ENCODE peak calls at places on chromosomes 13 and 19, in six cellular contexts. One of them, this sample, is unnamed.

GRCh38 chr19:13284929-13285928 is 135.0 kb downstream of the IER2 start:
- DNase-seq in heart left ventricle: no peak
- DNase-seq in mucosa of descending colon: no peak
- DNase-seq in GM12864: no peak
- DNase-seq in cardiac muscle cell: no peak
- DNase-seq in kidney epithelial cell: no peak
- DNase-seq in this sample: no peak

GRCh38 chr13:50914848-50915247 is 5.3 kb downstream of the RNASEH2B start:
- DNase-seq in heart left ventricle: no peak
- DNase-seq in cardiac muscle cell: peak
- DNase-seq in GM12864: no peak
- DNase-seq in mucosa of descending colon: no peak
- DNase-seq in kidney epithelial cell: no peak
- DNase-seq in this sample: no peak

GRCh38 chr13:46551410-46552301 is 1.3 kb upstream of the LRCH1 start:
- DNase-seq in cardiac muscle cell: peak
- DNase-seq in kidney epithelial cell: no peak
- DNase-seq in heart left ventricle: peak
- DNase-seq in mucosa of descending colon: peak
- DNase-seq in GM12864: no peak
- DNase-seq in this sample: no peak

GRCh38 chr13:110425444-110425780 is 118.3 kb downstream of the COL4A2 start:
- DNase-seq in heart left ventricle: no peak
- DNase-seq in GM12864: no peak
- DNase-seq in kidney epithelial cell: no peak
- DNase-seq in mucosa of descending colon: no peak
- DNase-seq in cardiac muscle cell: no peak
- DNase-seq in this sample: no peak

GRCh38 chr13:31032574-31033095 is 100.2 kb downstream of the TEX26 start:
- DNase-seq in mucosa of descending colon: no peak
- DNase-seq in heart left ventricle: no peak
- DNase-seq in GM12864: no peak
- DNase-seq in cardiac muscle cell: no peak
- DNase-seq in kidney epithelial cell: no peak
- DNase-seq in this sample: no peak

GRCh38 chr13:44396295-44396962 is 22.8 kb downstream of the SERP2 start:
- DNase-seq in cardiac muscle cell: no peak
- DNase-seq in heart left ventricle: no peak
- DNase-seq in mucosa of descending colon: no peak
- DNase-seq in GM12864: no peak
- DNase-seq in kidney epithelial cell: peak
- DNase-seq in this sample: no peak

GRCh38 chr19:57052102-57052501 is 67.7 kb upstream of the USP29 start:
- DNase-seq in cardiac muscle cell: no peak
- DNase-seq in heart left ventricle: no peak
- DNase-seq in mucosa of descending colon: no peak
- DNase-seq in kidney epithelial cell: no peak
- DNase-seq in GM12864: no peak
- DNase-seq in this sample: no peak

GRCh38 chr13:94701313-94702180 is 10.8 kb downstream of the SOX21 start:
- DNase-seq in kidney epithelial cell: no peak
- DNase-seq in mucosa of descending colon: no peak
- DNase-seq in GM12864: no peak
- DNase-seq in heart left ventricle: no peak
- DNase-seq in cardiac muscle cell: no peak
- DNase-seq in this sample: no peak

GRCh38 chr19:5851302-5851701 is at the start of gene FUT3:
- DNase-seq in heart left ventricle: no peak
- DNase-seq in mucosa of descending colon: peak
- DNase-seq in cardiac muscle cell: no peak
- DNase-seq in kidney epithelial cell: no peak
- DNase-seq in GM12864: no peak
- DNase-seq in this sample: no peak

GRCh38 chr19:16325671-16326400 is 1.2 kb downstream of the KLF2 start:
- DNase-seq in kidney epithelial cell: no peak
- DNase-seq in GM12864: no peak
- DNase-seq in heart left ventricle: peak
- DNase-seq in mucosa of descending colon: no peak
- DNase-seq in cardiac muscle cell: peak
- DNase-seq in this sample: no peak

GRCh38 chr13:31528176-31528575 is 211.2 kb upstream of the RXFP2 start:
- DNase-seq in kidney epithelial cell: no peak
- DNase-seq in GM12864: no peak
- DNase-seq in mucosa of descending colon: no peak
- DNase-seq in heart left ventricle: no peak
- DNase-seq in cardiac muscle cell: no peak
- DNase-seq in this sample: no peak

GRCh38 chr13:63190742-63191141 is 1775.1 kb upstream of the PCDH20 start:
- DNase-seq in GM12864: no peak
- DNase-seq in kidney epithelial cell: peak
- DNase-seq in cardiac muscle cell: peak
- DNase-seq in heart left ventricle: no peak
- DNase-seq in mucosa of descending colon: no peak
- DNase-seq in this sample: no peak

DNA sequence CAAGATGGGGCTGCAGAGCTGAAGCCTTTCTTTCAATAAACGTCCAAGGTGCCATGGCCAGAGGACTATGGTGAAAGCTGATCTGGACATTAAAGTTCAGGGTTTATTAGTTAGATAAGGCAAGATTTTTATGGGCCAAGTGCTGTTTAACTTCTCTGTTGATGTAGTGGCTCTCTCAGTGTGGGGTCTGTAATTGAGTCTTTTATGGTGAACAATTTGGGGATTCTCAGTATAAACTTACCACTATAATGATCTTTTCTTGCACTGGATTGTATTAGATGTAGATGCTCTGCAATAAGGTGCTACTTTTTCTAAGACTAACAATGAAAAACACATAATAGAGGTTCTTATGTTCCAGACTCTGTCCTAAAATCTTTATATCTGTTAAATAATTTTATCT is 190.1 kb upstream of the KLF12 start:
- DNase-seq in kidney epithelial cell: no peak
- DNase-seq in cardiac muscle cell: no peak
- DNase-seq in GM12864: no peak
- DNase-seq in heart left ventricle: no peak
- DNase-seq in mucosa of descending colon: no peak
- DNase-seq in this sample: no peak
- H3K4me3 ChIP-seq in kidney epithelial cell: no peak
- H3K4me3 ChIP-seq in cardiac muscle cell: no peak
- H3K4me3 ChIP-seq in GM12864: no peak
- H3K4me3 ChIP-seq in heart left ventricle: no peak
- H3K4me3 ChIP-seq in mucosa of descending colon: no peak
- H3K4me3 ChIP-seq in this sample: no peak

GRCh38 chr19:50252111-50252886 is 48.9 kb downstream of the MYH14 start:
- DNase-seq in mucosa of descending colon: peak
- DNase-seq in GM12864: no peak
- DNase-seq in cardiac muscle cell: peak
- DNase-seq in kidney epithelial cell: no peak
- DNase-seq in heart left ventricle: no peak
- DNase-seq in this sample: no peak

GRCh38 chr19:50252887-50253268 is 49.5 kb downstream of the MYH14 start:
- DNase-seq in GM12864: no peak
- DNase-seq in heart left ventricle: no peak
- DNase-seq in kidney epithelial cell: no peak
- DNase-seq in mucosa of descending colon: no peak
- DNase-seq in cardiac muscle cell: no peak
- DNase-seq in this sample: no peak

GRCh38 chr19:50258918-50259372 is 55.5 kb downstream of the MYH14 start:
- DNase-seq in heart left ventricle: no peak
- DNase-seq in kidney epithelial cell: no peak
- DNase-seq in cardiac muscle cell: peak
- DNase-seq in mucosa of descending colon: peak
- DNase-seq in GM12864: no peak
- DNase-seq in this sample: no peak

GRCh38 chr19:50257141-50257540 is 53.7 kb downstream of the MYH14 start:
- DNase-seq in mucosa of descending colon: no peak
- DNase-seq in GM12864: no peak
- DNase-seq in cardiac muscle cell: no peak
- DNase-seq in kidney epithelial cell: no peak
- DNase-seq in heart left ventricle: no peak
- DNase-seq in this sample: no peak

GRCh38 chr19:50255115-50255514 is 51.7 kb downstream of the MYH14 start:
- DNase-seq in GM12864: no peak
- DNase-seq in mucosa of descending colon: no peak
- DNase-seq in heart left ventricle: no peak
- DNase-seq in cardiac muscle cell: no peak
- DNase-seq in kidney epithelial cell: no peak
- DNase-seq in this sample: no peak
- TF ChIP-seq CTCF in GM12864: peak
- TF ChIP-seq CTCF in mucosa of descending colon: no peak
- TF ChIP-seq CTCF in heart left ventricle: no peak
- TF ChIP-seq CTCF in cardiac muscle cell: peak
- TF ChIP-seq CTCF in kidney epithelial cell: no peak
- TF ChIP-seq CTCF in this sample: no peak

GRCh38 chr19:43777163-43777700 is 3.5 kb downstream of the KCNN4 start:
- DNase-seq in heart left ventricle: no peak
- DNase-seq in kidney epithelial cell: no peak
- DNase-seq in cardiac muscle cell: no peak
- DNase-seq in mucosa of descending colon: no peak
- DNase-seq in GM12864: no peak
- DNase-seq in this sample: no peak
- H3K4me3 ChIP-seq in heart left ventricle: no peak
- H3K4me3 ChIP-seq in kidney epithelial cell: no peak
- H3K4me3 ChIP-seq in cardiac muscle cell: no peak
- H3K4me3 ChIP-seq in mucosa of descending colon: no peak
- H3K4me3 ChIP-seq in GM12864: peak
- H3K4me3 ChIP-seq in this sample: no peak

DNA sequence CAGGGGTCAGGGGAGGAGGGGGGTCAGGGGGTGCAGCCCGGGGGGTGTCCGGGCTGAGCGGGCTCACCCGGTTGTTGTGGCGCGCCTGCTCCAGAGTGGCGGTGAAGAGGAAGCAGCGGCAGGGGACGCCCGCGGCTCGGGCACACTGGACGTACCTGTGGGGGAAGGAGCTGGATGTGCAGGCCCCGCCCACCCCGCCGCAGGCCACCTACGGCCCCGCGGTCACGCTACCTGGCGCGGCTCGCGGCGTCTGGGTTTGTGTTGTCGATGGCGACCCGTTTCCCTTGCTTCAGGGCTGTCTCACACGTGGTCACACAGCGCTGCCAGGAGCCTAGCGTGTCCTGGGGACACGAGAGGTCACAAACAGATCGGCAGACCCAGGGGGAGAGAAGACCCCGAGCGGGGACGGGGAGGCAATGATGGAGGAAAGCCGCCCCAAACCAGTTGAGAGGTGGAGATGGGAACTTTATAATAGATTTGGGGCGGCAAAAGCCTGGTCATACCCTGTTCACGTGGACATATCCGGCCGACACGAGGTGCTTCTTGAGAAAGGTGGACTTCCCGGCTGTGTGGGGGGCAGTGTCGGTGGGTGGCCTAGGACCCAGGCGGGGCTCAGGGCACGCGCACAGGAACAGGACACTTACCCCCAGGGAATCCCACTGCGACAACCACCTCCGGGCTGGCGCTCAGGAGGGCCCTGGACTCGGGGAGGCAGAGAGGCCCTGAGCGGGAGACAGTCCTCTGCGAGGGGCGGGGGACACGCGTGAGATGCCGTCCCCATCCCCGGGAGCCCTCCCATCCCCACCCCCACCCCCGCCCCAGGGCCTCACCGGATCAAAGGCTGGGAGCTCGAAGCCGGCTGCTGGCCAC is 5.6 kb downstream of the PNKP start:
- DNase-seq in cardiac muscle cell: no peak
- DNase-seq in GM12864: no peak
- DNase-seq in kidney epithelial cell: no peak
- DNase-seq in heart left ventricle: no peak
- DNase-seq in mucosa of descending colon: no peak
- DNase-seq in this sample: no peak
- TF ChIP-seq CTCF in cardiac muscle cell: no peak
- TF ChIP-seq CTCF in GM12864: no peak
- TF ChIP-seq CTCF in kidney epithelial cell: no peak
- TF ChIP-seq CTCF in heart left ventricle: no peak
- TF ChIP-seq CTCF in mucosa of descending colon: no peak
- TF ChIP-seq CTCF in this sample: no peak

GRCh38 chr19:15199219-15199651 is 1.6 kb downstream of the NOTCH3 start:
- DNase-seq in kidney epithelial cell: no peak
- DNase-seq in heart left ventricle: no peak
- DNase-seq in cardiac muscle cell: no peak
- DNase-seq in mucosa of descending colon: no peak
- DNase-seq in GM12864: no peak
- DNase-seq in this sample: no peak
- H3K4me3 ChIP-seq in kidney epithelial cell: no peak
- H3K4me3 ChIP-seq in heart left ventricle: peak
- H3K4me3 ChIP-seq in cardiac muscle cell: peak
- H3K4me3 ChIP-seq in mucosa of descending colon: no peak
- H3K4me3 ChIP-seq in GM12864: no peak
- H3K4me3 ChIP-seq in this sample: peak

GRCh38 chr13:52862358-52863206 is 14.1 kb upstream of the PCDH8 start:
- DNase-seq in cardiac muscle cell: peak
- DNase-seq in kidney epithelial cell: no peak
- DNase-seq in mucosa of descending colon: peak
- DNase-seq in GM12864: no peak
- DNase-seq in heart left ventricle: no peak
- DNase-seq in this sample: no peak
- TF ChIP-seq CTCF in cardiac muscle cell: peak
- TF ChIP-seq CTCF in kidney epithelial cell: peak
- TF ChIP-seq CTCF in mucosa of descending colon: peak
- TF ChIP-seq CTCF in GM12864: peak
- TF ChIP-seq CTCF in heart left ventricle: no peak
- TF ChIP-seq CTCF in this sample: peak

DNA sequence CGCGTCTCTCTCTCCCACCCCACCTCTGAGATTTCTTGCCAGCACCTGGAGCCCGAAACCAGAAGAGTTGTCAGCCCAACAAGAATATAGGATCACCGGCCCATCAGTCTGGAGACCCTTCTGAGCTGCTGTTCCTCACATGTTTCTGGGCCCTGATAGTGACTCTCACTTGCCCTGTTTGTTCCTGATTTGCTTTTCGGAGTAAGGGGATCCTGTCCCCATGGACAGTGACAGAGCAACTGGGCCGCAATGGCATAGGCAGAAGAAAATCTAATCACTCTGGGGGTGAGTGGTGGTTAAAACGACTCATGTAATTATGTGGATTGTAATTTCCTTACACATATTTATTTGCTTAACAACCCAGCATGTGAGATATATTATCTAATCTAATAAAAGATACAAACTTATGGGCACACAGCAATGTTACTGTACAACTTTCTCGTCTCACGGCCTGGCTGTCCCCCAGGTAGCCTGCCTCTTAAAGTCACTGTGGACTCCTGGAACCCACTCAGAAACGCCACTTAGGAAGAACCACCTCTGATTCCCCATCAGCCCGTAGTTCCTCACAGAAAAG is 661 bp upstream of the SMAD9 start:
- DNase-seq in cardiac muscle cell: no peak
- DNase-seq in heart left ventricle: no peak
- DNase-seq in GM12864: no peak
- DNase-seq in mucosa of descending colon: no peak
- DNase-seq in kidney epithelial cell: no peak
- DNase-seq in this sample: no peak
- H3K4me3 ChIP-seq in cardiac muscle cell: peak
- H3K4me3 ChIP-seq in heart left ventricle: peak
- H3K4me3 ChIP-seq in GM12864: no peak
- H3K4me3 ChIP-seq in mucosa of descending colon: no peak
- H3K4me3 ChIP-seq in kidney epithelial cell: peak
- H3K4me3 ChIP-seq in this sample: peak

This sample was measured in astrocyte of the cerebellum.